ENCODE peak calls at places on chromosome 5, in five cellular contexts. One of them, this sample, is unnamed.

GRCh38 chr5:11946317-11946716 is 42.1 kb upstream of the CTNND2 start:
- DNase-seq in psoas muscle: no peak
- DNase-seq in pancreas: no peak
- DNase-seq in HFFc6: no peak
- DNase-seq in progenitor cell of endocrine pancreas: no peak
- DNase-seq in this sample: no peak

GRCh38 chr5:157434096-157434495 is 25.9 kb upstream of the NIPAL4 start:
- DNase-seq in psoas muscle: no peak
- DNase-seq in pancreas: no peak
- DNase-seq in HFFc6: no peak
- DNase-seq in progenitor cell of endocrine pancreas: no peak
- DNase-seq in this sample: no peak

GRCh38 chr5:1772634-1773033 is 27.0 kb downstream of the MRPL36 start:
- DNase-seq in psoas muscle: no peak
- DNase-seq in pancreas: no peak
- DNase-seq in HFFc6: peak
- DNase-seq in progenitor cell of endocrine pancreas: no peak
- DNase-seq in this sample: no peak

GRCh38 chr5:172490739-172491461 is 36.6 kb upstream of the SH3PXD2B start:
- DNase-seq in psoas muscle: no peak
- DNase-seq in pancreas: no peak
- DNase-seq in HFFc6: no peak
- DNase-seq in progenitor cell of endocrine pancreas: no peak
- DNase-seq in this sample: no peak

GRCh38 chr5:165232187-165232586 is 1726.8 kb downstream of the MAT2B start:
- DNase-seq in psoas muscle: no peak
- DNase-seq in pancreas: no peak
- DNase-seq in HFFc6: no peak
- DNase-seq in progenitor cell of endocrine pancreas: no peak
- DNase-seq in this sample: no peak

GRCh38 chr5:90613918-90614504 is 55.4 kb downstream of the ADGRV1 start:
- DNase-seq in psoas muscle: no peak
- DNase-seq in pancreas: no peak
- DNase-seq in HFFc6: no peak
- DNase-seq in progenitor cell of endocrine pancreas: no peak
- DNase-seq in this sample: no peak

GRCh38 chr5:109689740-109690455 is at the start of gene MAN2A1:
- DNase-seq in psoas muscle: peak
- DNase-seq in pancreas: peak
- DNase-seq in HFFc6: peak
- DNase-seq in progenitor cell of endocrine pancreas: peak
- DNase-seq in this sample: peak

GRCh38 chr5:64165160-64165499 is 513 bp upstream of the RNF180 start:
- DNase-seq in psoas muscle: no peak
- DNase-seq in pancreas: no peak
- DNase-seq in HFFc6: no peak
- DNase-seq in progenitor cell of endocrine pancreas: no peak
- DNase-seq in this sample: no peak

GRCh38 chr5:149280802-149281201 is 9.1 kb downstream of the AFAP1L1 start:
- DNase-seq in psoas muscle: no peak
- DNase-seq in pancreas: no peak
- DNase-seq in HFFc6: no peak
- DNase-seq in progenitor cell of endocrine pancreas: no peak
- DNase-seq in this sample: no peak

GRCh38 chr5:52799358-52799982 is 11.8 kb downstream of the ITGA1 start:
- DNase-seq in psoas muscle: peak
- DNase-seq in pancreas: peak
- DNase-seq in HFFc6: peak
- DNase-seq in progenitor cell of endocrine pancreas: peak
- DNase-seq in this sample: peak

GRCh38 chr5:74131256-74131655 is 505.3 kb downstream of the ARHGEF28 start:
- DNase-seq in psoas muscle: no peak
- DNase-seq in pancreas: no peak
- DNase-seq in HFFc6: no peak
- DNase-seq in progenitor cell of endocrine pancreas: no peak
- DNase-seq in this sample: no peak

GRCh38 chr5:74127377-74128338 is 501.7 kb downstream of the ARHGEF28 start:
- DNase-seq in psoas muscle: no peak
- DNase-seq in pancreas: no peak
- DNase-seq in HFFc6: peak
- DNase-seq in progenitor cell of endocrine pancreas: no peak
- DNase-seq in this sample: no peak

GRCh38 chr5:74126294-74126693 is 500.3 kb downstream of the ARHGEF28 start:
- DNase-seq in psoas muscle: no peak
- DNase-seq in pancreas: no peak
- DNase-seq in HFFc6: no peak
- DNase-seq in progenitor cell of endocrine pancreas: no peak
- DNase-seq in this sample: no peak

GRCh38 chr5:74132485-74132884 is 506.5 kb downstream of the ARHGEF28 start:
- DNase-seq in psoas muscle: no peak
- DNase-seq in pancreas: no peak
- DNase-seq in HFFc6: no peak
- DNase-seq in progenitor cell of endocrine pancreas: no peak
- DNase-seq in this sample: no peak

GRCh38 chr5:74130141-74130897 is 504.3 kb downstream of the ARHGEF28 start:
- DNase-seq in psoas muscle: no peak
- DNase-seq in pancreas: no peak
- DNase-seq in HFFc6: no peak
- DNase-seq in progenitor cell of endocrine pancreas: no peak
- DNase-seq in this sample: no peak
- TF ChIP-seq CTCF in psoas muscle: no peak
- TF ChIP-seq CTCF in pancreas: no peak
- TF ChIP-seq CTCF in HFFc6: no peak
- TF ChIP-seq CTCF in progenitor cell of endocrine pancreas: no peak
- TF ChIP-seq CTCF in this sample: no peak

GRCh38 chr5:151684690-151685361 is 1.9 kb downstream of the SPARC start:
- DNase-seq in psoas muscle: no peak
- DNase-seq in pancreas: no peak
- DNase-seq in HFFc6: peak
- DNase-seq in progenitor cell of endocrine pancreas: no peak
- DNase-seq in this sample: no peak
- TF ChIP-seq CTCF in psoas muscle: no peak
- TF ChIP-seq CTCF in pancreas: no peak
- TF ChIP-seq CTCF in HFFc6: peak
- TF ChIP-seq CTCF in progenitor cell of endocrine pancreas: peak
- TF ChIP-seq CTCF in this sample: no peak

GRCh38 chr5:42995152-42995751 is 44.9 kb downstream of the ANXA2R start:
- DNase-seq in psoas muscle: no peak
- DNase-seq in pancreas: no peak
- DNase-seq in HFFc6: no peak
- DNase-seq in progenitor cell of endocrine pancreas: no peak
- DNase-seq in this sample: no peak

GRCh38 chr5:42992035-42992570 is 48.0 kb downstream of the ANXA2R start:
- DNase-seq in psoas muscle: peak
- DNase-seq in pancreas: no peak
- DNase-seq in HFFc6: peak
- DNase-seq in progenitor cell of endocrine pancreas: no peak
- DNase-seq in this sample: peak

GRCh38 chr5:42991477-42992034 is 48.6 kb downstream of the ANXA2R start:
- DNase-seq in psoas muscle: no peak
- DNase-seq in pancreas: no peak
- DNase-seq in HFFc6: no peak
- DNase-seq in progenitor cell of endocrine pancreas: no peak
- DNase-seq in this sample: no peak

GRCh38 chr5:42994285-42995151 is 45.6 kb downstream of the ANXA2R start:
- DNase-seq in psoas muscle: peak
- DNase-seq in pancreas: peak
- DNase-seq in HFFc6: peak
- DNase-seq in progenitor cell of endocrine pancreas: peak
- DNase-seq in this sample: peak

DNA sequence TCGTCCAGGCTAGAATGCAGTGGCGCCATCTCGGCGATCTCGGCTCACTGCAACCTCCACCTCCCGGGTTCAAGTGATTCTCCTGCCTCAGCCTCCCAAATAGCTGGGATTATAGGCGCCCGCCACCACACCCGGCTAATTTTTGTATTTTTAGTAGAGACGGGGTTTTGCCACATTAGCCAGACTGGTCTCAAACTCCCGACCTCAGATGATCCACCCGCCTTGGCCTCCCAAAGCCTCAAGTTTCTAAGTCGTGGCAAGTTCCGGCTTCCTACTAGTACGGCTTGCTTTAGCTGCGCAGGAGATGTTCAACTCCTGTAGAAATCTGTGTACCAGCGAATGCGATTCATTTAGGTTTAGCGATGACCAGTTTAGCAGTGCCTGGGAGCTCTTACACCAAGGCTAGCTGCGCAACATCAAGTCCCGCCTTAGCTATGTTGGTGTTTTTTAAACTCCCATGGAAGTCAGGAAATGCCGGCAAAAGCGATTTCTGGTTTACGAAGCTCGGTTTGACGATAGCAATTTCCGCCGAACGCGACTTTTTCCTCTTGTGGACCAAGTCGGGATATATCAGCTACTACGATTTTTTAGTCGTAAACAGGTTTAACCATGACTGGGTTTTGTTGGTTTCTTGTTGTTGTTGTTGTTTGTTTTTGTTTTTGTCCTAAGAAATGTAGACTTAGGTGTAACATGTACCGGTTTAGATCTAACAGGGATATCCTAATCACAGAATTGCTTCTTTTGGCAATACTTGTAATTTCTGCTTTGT is 46.4 kb downstream of the ANXA2R start:
- DNase-seq in psoas muscle: peak
- DNase-seq in pancreas: no peak
- DNase-seq in HFFc6: no peak
- DNase-seq in progenitor cell of endocrine pancreas: no peak
- DNase-seq in this sample: peak
- TF ChIP-seq CTCF in psoas muscle: no peak
- TF ChIP-seq CTCF in pancreas: no peak
- TF ChIP-seq CTCF in HFFc6: peak
- TF ChIP-seq CTCF in progenitor cell of endocrine pancreas: no peak
- TF ChIP-seq CTCF in this sample: no peak

GRCh38 chr5:124725040-124725434 is 21.4 kb downstream of the ZNF608 start:
- DNase-seq in psoas muscle: no peak
- DNase-seq in pancreas: no peak
- DNase-seq in HFFc6: no peak
- DNase-seq in progenitor cell of endocrine pancreas: no peak
- DNase-seq in this sample: no peak
- TF ChIP-seq CTCF in psoas muscle: no peak
- TF ChIP-seq CTCF in pancreas: no peak
- TF ChIP-seq CTCF in HFFc6: peak
- TF ChIP-seq CTCF in progenitor cell of endocrine pancreas: peak
- TF ChIP-seq CTCF in this sample: no peak

GRCh38 chr5:61640631-61641030 is 308.6 kb downstream of the ZSWIM6 start:
- DNase-seq in psoas muscle: no peak
- DNase-seq in pancreas: no peak
- DNase-seq in HFFc6: no peak
- DNase-seq in progenitor cell of endocrine pancreas: no peak
- DNase-seq in this sample: no peak

GRCh38 chr5:61637566-61637965 is 305.5 kb downstream of the ZSWIM6 start:
- DNase-seq in psoas muscle: no peak
- DNase-seq in pancreas: no peak
- DNase-seq in HFFc6: no peak
- DNase-seq in progenitor cell of endocrine pancreas: no peak
- DNase-seq in this sample: no peak

GRCh38 chr5:61638476-61638875 is 306.4 kb downstream of the ZSWIM6 start:
- DNase-seq in psoas muscle: no peak
- DNase-seq in pancreas: no peak
- DNase-seq in HFFc6: no peak
- DNase-seq in progenitor cell of endocrine pancreas: no peak
- DNase-seq in this sample: no peak

GRCh38 chr5:61641748-61642565 is 309.9 kb downstream of the ZSWIM6 start:
- DNase-seq in psoas muscle: no peak
- DNase-seq in pancreas: no peak
- DNase-seq in HFFc6: no peak
- DNase-seq in progenitor cell of endocrine pancreas: no peak
- DNase-seq in this sample: peak
- TF ChIP-seq CTCF in psoas muscle: no peak
- TF ChIP-seq CTCF in pancreas: no peak
- TF ChIP-seq CTCF in HFFc6: peak
- TF ChIP-seq CTCF in progenitor cell of endocrine pancreas: no peak
- TF ChIP-seq CTCF in this sample: no peak

DNA sequence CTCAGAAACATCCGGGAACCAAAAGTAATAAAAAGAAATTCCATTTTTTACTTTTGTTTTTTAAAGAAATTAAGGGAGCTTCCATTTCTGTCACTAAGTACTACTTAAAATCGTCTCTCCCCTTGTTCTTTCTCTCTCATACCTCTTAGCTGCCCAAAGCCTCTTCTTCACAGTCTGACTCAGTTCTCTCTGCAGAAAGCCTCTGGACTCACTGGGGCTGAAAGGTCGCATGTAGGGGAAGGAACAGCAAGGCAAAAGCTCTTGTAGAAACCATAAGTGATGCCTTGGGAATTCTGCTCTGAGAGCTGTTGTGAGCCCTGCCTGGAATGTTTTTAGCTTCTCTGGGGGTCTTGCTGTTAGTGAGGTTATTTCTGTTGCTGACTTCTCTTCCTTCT is 100.8 kb upstream of the RANBP3L start:
- DNase-seq in psoas muscle: no peak
- DNase-seq in pancreas: no peak
- DNase-seq in HFFc6: no peak
- DNase-seq in progenitor cell of endocrine pancreas: no peak
- DNase-seq in this sample: no peak
- TF ChIP-seq CTCF in psoas muscle: no peak
- TF ChIP-seq CTCF in pancreas: no peak
- TF ChIP-seq CTCF in HFFc6: no peak
- TF ChIP-seq CTCF in progenitor cell of endocrine pancreas: no peak
- TF ChIP-seq CTCF in this sample: no peak

GRCh38 chr5:116495786-116496185 is 78.8 kb downstream of the SEMA6A start:
- DNase-seq in psoas muscle: no peak
- DNase-seq in pancreas: no peak
- DNase-seq in HFFc6: no peak
- DNase-seq in progenitor cell of endocrine pancreas: no peak
- DNase-seq in this sample: no peak

GRCh38 chr5:116502097-116502496 is 72.5 kb downstream of the SEMA6A start:
- DNase-seq in psoas muscle: no peak
- DNase-seq in pancreas: no peak
- DNase-seq in HFFc6: no peak
- DNase-seq in progenitor cell of endocrine pancreas: no peak
- DNase-seq in this sample: no peak

GRCh38 chr5:116498478-116498877 is 76.1 kb downstream of the SEMA6A start:
- DNase-seq in psoas muscle: no peak
- DNase-seq in pancreas: no peak
- DNase-seq in HFFc6: no peak
- DNase-seq in progenitor cell of endocrine pancreas: no peak
- DNase-seq in this sample: peak

GRCh38 chr5:116494784-116495480 is 79.7 kb downstream of the SEMA6A start:
- DNase-seq in psoas muscle: no peak
- DNase-seq in pancreas: no peak
- DNase-seq in HFFc6: no peak
- DNase-seq in progenitor cell of endocrine pancreas: no peak
- DNase-seq in this sample: no peak

GRCh38 chr5:116497648-116498047 is 77.0 kb downstream of the SEMA6A start:
- DNase-seq in psoas muscle: no peak
- DNase-seq in pancreas: no peak
- DNase-seq in HFFc6: no peak
- DNase-seq in progenitor cell of endocrine pancreas: no peak
- DNase-seq in this sample: no peak
- TF ChIP-seq CTCF in psoas muscle: no peak
- TF ChIP-seq CTCF in pancreas: no peak
- TF ChIP-seq CTCF in HFFc6: peak
- TF ChIP-seq CTCF in progenitor cell of endocrine pancreas: no peak
- TF ChIP-seq CTCF in this sample: no peak

GRCh38 chr5:72434781-72435437 is 72.3 kb downstream of the ZNF366 start:
- DNase-seq in psoas muscle: no peak
- DNase-seq in pancreas: no peak
- DNase-seq in HFFc6: no peak
- DNase-seq in progenitor cell of endocrine pancreas: no peak
- DNase-seq in this sample: no peak
- TF ChIP-seq CTCF in psoas muscle: no peak
- TF ChIP-seq CTCF in pancreas: no peak
- TF ChIP-seq CTCF in HFFc6: no peak
- TF ChIP-seq CTCF in progenitor cell of endocrine pancreas: no peak
- TF ChIP-seq CTCF in this sample: no peak

GRCh38 chr5:99775189-99775588 is 760.0 kb upstream of the FAM174A start:
- DNase-seq in psoas muscle: no peak
- DNase-seq in pancreas: no peak
- DNase-seq in HFFc6: no peak
- DNase-seq in progenitor cell of endocrine pancreas: no peak
- DNase-seq in this sample: no peak
- TF ChIP-seq CTCF in psoas muscle: no peak
- TF ChIP-seq CTCF in pancreas: no peak
- TF ChIP-seq CTCF in HFFc6: no peak
- TF ChIP-seq CTCF in progenitor cell of endocrine pancreas: no peak
- TF ChIP-seq CTCF in this sample: no peak

This sample was measured in mucosa of descending colon.